ENCODE peak calls at places on chromosomes 6 and 20, in four cellular contexts. One of them, this sample, is unnamed.

GRCh38 chr6:156794963-156795362 is 17.8 kb downstream of the ARID1B start:
- DNase-seq in tibial nerve: no peak
- DNase-seq in keratinocyte: no peak
- DNase-seq in OCI-LY7: no peak
- DNase-seq in this sample: no peak

GRCh38 chr6:33235221-33235634 is 26.9 kb downstream of the RING1 start:
- DNase-seq in tibial nerve: no peak
- DNase-seq in keratinocyte: no peak
- DNase-seq in OCI-LY7: no peak
- DNase-seq in this sample: no peak

GRCh38 chr20:52434041-52434425 is 242.5 kb upstream of the ZFP64 start:
- DNase-seq in tibial nerve: no peak
- DNase-seq in keratinocyte: no peak
- DNase-seq in OCI-LY7: no peak
- DNase-seq in this sample: no peak

GRCh38 chr6:7640607-7641577 is 50.9 kb downstream of the SNRNP48 start:
- DNase-seq in tibial nerve: no peak
- DNase-seq in keratinocyte: peak; percentile 90
- DNase-seq in OCI-LY7: no peak
- DNase-seq in this sample: no peak

GRCh38 chr6:125477849-125478248 is 176.1 kb upstream of the HDDC2 start:
- DNase-seq in tibial nerve: no peak
- DNase-seq in keratinocyte: no peak
- DNase-seq in OCI-LY7: no peak
- DNase-seq in this sample: no peak

GRCh38 chr20:51525241-51526104 is 17.0 kb downstream of the NFATC2 start:
- DNase-seq in tibial nerve: no peak
- DNase-seq in keratinocyte: no peak
- DNase-seq in OCI-LY7: peak; percentile 43
- DNase-seq in this sample: no peak

GRCh38 chr6:10511477-10511876 is 9.7 kb upstream of the GCNT2 start:
- DNase-seq in tibial nerve: no peak
- DNase-seq in keratinocyte: no peak
- DNase-seq in OCI-LY7: no peak
- DNase-seq in this sample: no peak

GRCh38 chr6:44073612-44074382 is 53.5 kb downstream of the MRPL14 start:
- DNase-seq in tibial nerve: no peak
- DNase-seq in keratinocyte: no peak
- DNase-seq in OCI-LY7: peak; percentile 57
- DNase-seq in this sample: no peak

GRCh38 chr6:105675715-105676397 is 273.0 kb upstream of the PREP start:
- DNase-seq in tibial nerve: no peak
- DNase-seq in keratinocyte: peak; percentile 42
- DNase-seq in OCI-LY7: no peak
- DNase-seq in this sample: no peak

GRCh38 chr20:39312107-39312506 is 350.0 kb downstream of the DHX35 start:
- DNase-seq in tibial nerve: no peak
- DNase-seq in keratinocyte: no peak
- DNase-seq in OCI-LY7: no peak
- DNase-seq in this sample: no peak

GRCh38 chr6:85458184-85458583 is 8.3 kb downstream of the NT5E start:
- DNase-seq in tibial nerve: no peak
- DNase-seq in keratinocyte: no peak
- DNase-seq in OCI-LY7: peak; percentile 3
- DNase-seq in this sample: no peak

GRCh38 chr20:7736336-7736735 is 203.9 kb downstream of the HAO1 start:
- DNase-seq in tibial nerve: no peak
- DNase-seq in keratinocyte: peak; percentile 15
- DNase-seq in OCI-LY7: no peak
- DNase-seq in this sample: no peak

GRCh38 chr20:59994697-59995122 is 36.5 kb downstream of the CDH26 start:
- DNase-seq in tibial nerve: no peak
- DNase-seq in keratinocyte: peak; percentile 75
- DNase-seq in OCI-LY7: no peak
- DNase-seq in this sample: no peak

GRCh38 chr6:15491255-15491985 is 171.4 kb downstream of the DTNBP1 start:
- DNase-seq in tibial nerve: peak; percentile 60
- DNase-seq in keratinocyte: no peak
- DNase-seq in OCI-LY7: peak; percentile 57
- DNase-seq in this sample: peak; percentile 85

GRCh38 chr6:7910298-7910653 is 312 bp downstream of the TXNDC5 start:
- DNase-seq in tibial nerve: no peak
- DNase-seq in keratinocyte: no peak
- DNase-seq in OCI-LY7: no peak
- DNase-seq in this sample: no peak

GRCh38 chr6:143513410-143513809 is 1.9 kb upstream of the FUCA2 start:
- DNase-seq in tibial nerve: no peak
- DNase-seq in keratinocyte: no peak
- DNase-seq in OCI-LY7: no peak
- DNase-seq in this sample: no peak

GRCh38 chr6:144064402-144064830 is 31.0 kb downstream of the SF3B5 start:
- DNase-seq in tibial nerve: peak; percentile 17
- DNase-seq in keratinocyte: no peak
- DNase-seq in OCI-LY7: peak; percentile 49
- DNase-seq in this sample: peak; percentile 66

GRCh38 chr6:129725341-129725740 is 15.4 kb upstream of the ARHGAP18 start:
- DNase-seq in tibial nerve: no peak
- DNase-seq in keratinocyte: no peak
- DNase-seq in OCI-LY7: no peak
- DNase-seq in this sample: no peak

GRCh38 chr20:48831702-48832422 is 4.1 kb upstream of the PREX1 start:
- DNase-seq in tibial nerve: no peak
- DNase-seq in keratinocyte: no peak
- DNase-seq in OCI-LY7: no peak
- DNase-seq in this sample: no peak

GRCh38 chr20:13397300-13397724 is 176.2 kb downstream of the ISM1 start:
- DNase-seq in tibial nerve: no peak
- DNase-seq in keratinocyte: no peak
- DNase-seq in OCI-LY7: no peak
- DNase-seq in this sample: no peak

GRCh38 chr6:27836783-27837635 is 75.2 kb downstream of the OR2B2 start:
- DNase-seq in tibial nerve: no peak
- DNase-seq in keratinocyte: no peak
- DNase-seq in OCI-LY7: peak; percentile 91
- DNase-seq in this sample: no peak

GRCh38 chr6:110355031-110355430 is 3.1 kb downstream of the METTL24 start:
- DNase-seq in tibial nerve: no peak
- DNase-seq in keratinocyte: no peak
- DNase-seq in OCI-LY7: no peak
- DNase-seq in this sample: no peak

GRCh38 chr6:169165561-169166300 is 87.9 kb downstream of the THBS2 start:
- DNase-seq in tibial nerve: no peak
- DNase-seq in keratinocyte: no peak
- DNase-seq in OCI-LY7: no peak
- DNase-seq in this sample: no peak

GRCh38 chr6:84728602-84729001 is 35.8 kb downstream of the TBX18 start:
- DNase-seq in tibial nerve: no peak
- DNase-seq in keratinocyte: peak; percentile 5
- DNase-seq in OCI-LY7: peak; percentile 3
- DNase-seq in this sample: no peak

GRCh38 chr6:134028438-134028837 is 24.0 kb downstream of the SLC2A12 start:
- DNase-seq in tibial nerve: no peak
- DNase-seq in keratinocyte: no peak
- DNase-seq in OCI-LY7: no peak
- DNase-seq in this sample: no peak

GRCh38 chr6:41451039-41451438 is 95.1 kb upstream of the FOXP4 start:
- DNase-seq in tibial nerve: no peak
- DNase-seq in keratinocyte: no peak
- DNase-seq in OCI-LY7: peak; percentile 13
- DNase-seq in this sample: no peak

GRCh38 chr20:6829510-6830116 is 62.1 kb downstream of the BMP2 start:
- DNase-seq in tibial nerve: no peak
- DNase-seq in keratinocyte: peak; percentile 15
- DNase-seq in OCI-LY7: no peak
- DNase-seq in this sample: no peak

GRCh38 chr6:90611543-90611864 is 24.6 kb upstream of the MAP3K7 start:
- DNase-seq in tibial nerve: no peak
- DNase-seq in keratinocyte: no peak
- DNase-seq in OCI-LY7: no peak
- DNase-seq in this sample: no peak

GRCh38 chr6:116371384-116372209 is 850 bp downstream of the DSE start:
- DNase-seq in tibial nerve: peak; percentile 40
- DNase-seq in keratinocyte: no peak
- DNase-seq in OCI-LY7: no peak
- DNase-seq in this sample: peak; percentile 93

GRCh38 chr6:169048185-169048584 is 205.5 kb downstream of the THBS2 start:
- DNase-seq in tibial nerve: no peak
- DNase-seq in keratinocyte: no peak
- DNase-seq in OCI-LY7: no peak
- DNase-seq in this sample: no peak

GRCh38 chr6:50927816-50928215 is 109.1 kb downstream of the TFAP2B start:
- DNase-seq in tibial nerve: no peak
- DNase-seq in keratinocyte: no peak
- DNase-seq in OCI-LY7: no peak
- DNase-seq in this sample: no peak

GRCh38 chr20:47319517-47320252 is 36.8 kb downstream of the ZMYND8 start:
- DNase-seq in tibial nerve: no peak
- DNase-seq in keratinocyte: no peak
- DNase-seq in OCI-LY7: no peak
- DNase-seq in this sample: peak; percentile 84
- H3K4me1 ChIP-seq in tibial nerve: peaks cover 71% of the 10 kb centered on the region
- H3K4me1 ChIP-seq in keratinocyte: peaks cover 76% of the 10 kb centered on the region
- H3K4me1 ChIP-seq in OCI-LY7: peaks cover 20% of the 10 kb centered on the region
- H3K4me1 ChIP-seq in this sample: peaks cover 81% of the 10 kb centered on the region

DNA sequence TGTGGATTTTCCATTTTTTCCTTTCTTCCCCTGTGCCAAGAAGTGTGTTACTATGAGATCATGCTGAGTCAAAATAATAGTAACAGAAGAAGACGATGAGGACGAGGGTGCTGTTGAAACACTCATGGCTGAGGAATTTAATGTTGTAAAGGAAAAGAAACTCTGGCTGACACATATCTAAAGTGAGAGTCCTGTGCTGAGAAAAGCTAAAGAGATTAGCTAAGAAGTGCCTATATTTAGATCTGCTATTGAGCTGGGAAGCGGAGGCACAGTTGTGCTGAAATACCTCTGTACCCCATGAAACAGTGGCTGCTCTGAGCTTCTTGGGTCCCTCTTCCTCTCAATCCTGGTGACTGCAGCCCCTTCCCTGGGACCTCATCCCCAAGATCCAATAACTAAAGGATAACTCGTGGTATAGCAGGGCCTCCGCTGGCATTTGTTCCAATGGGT is 1.1 kb upstream of the SYTL3 start:
- DNase-seq in tibial nerve: no peak
- DNase-seq in keratinocyte: peak; percentile 46
- DNase-seq in OCI-LY7: no peak
- DNase-seq in this sample: no peak
- H3K27ac ChIP-seq in tibial nerve: no peak overlapping the region
- H3K27ac ChIP-seq in keratinocyte: peak overlapping the region; percentile 83
- H3K27ac ChIP-seq in OCI-LY7: no peak overlapping the region
- H3K27ac ChIP-seq in this sample: no peak overlapping the region

GRCh38 chr20:20362774-20363435 is 5.0 kb upstream of the INSM1 start:
- DNase-seq in tibial nerve: no peak
- DNase-seq in keratinocyte: no peak
- DNase-seq in OCI-LY7: no peak
- DNase-seq in this sample: no peak
- TF ChIP-seq CTCF in tibial nerve: no peak
- TF ChIP-seq CTCF in keratinocyte: no peak
- TF ChIP-seq CTCF in OCI-LY7: no peak
- TF ChIP-seq CTCF in this sample: no peak

GRCh38 chr20:17587831-17588230 is 18.0 kb downstream of the DSTN start:
- DNase-seq in tibial nerve: no peak
- DNase-seq in keratinocyte: no peak
- DNase-seq in OCI-LY7: no peak
- DNase-seq in this sample: no peak
- H3K4me1 ChIP-seq in tibial nerve: peaks cover 9% of the 10 kb centered on the region
- H3K4me1 ChIP-seq in keratinocyte: peaks cover 9% of the 10 kb centered on the region
- H3K4me1 ChIP-seq in OCI-LY7: peaks cover 6% of the 10 kb centered on the region
- H3K4me1 ChIP-seq in this sample: peaks cover 64% of the 10 kb centered on the region

GRCh38 chr6:82062219-82062618 is 185.3 kb downstream of the IBTK start:
- DNase-seq in tibial nerve: no peak
- DNase-seq in keratinocyte: no peak
- DNase-seq in OCI-LY7: no peak
- DNase-seq in this sample: no peak

GRCh38 chr6:82056567-82056966 is 191.0 kb downstream of the IBTK start:
- DNase-seq in tibial nerve: no peak
- DNase-seq in keratinocyte: no peak
- DNase-seq in OCI-LY7: no peak
- DNase-seq in this sample: no peak

GRCh38 chr6:82057846-82058554 is 189.5 kb downstream of the IBTK start:
- DNase-seq in tibial nerve: no peak
- DNase-seq in keratinocyte: no peak
- DNase-seq in OCI-LY7: no peak
- DNase-seq in this sample: no peak
- H3K27ac ChIP-seq in tibial nerve: no peak overlapping the region
- H3K27ac ChIP-seq in keratinocyte: no peak overlapping the region
- H3K27ac ChIP-seq in OCI-LY7: no peak overlapping the region
- H3K27ac ChIP-seq in this sample: no peak overlapping the region